ENCODE peak calls at places on chromosomes 3 and 15, in nine cellular contexts. K is CD8-positive, alpha-beta T cell; G is type B pancreatic cell; M is AG10803; S is cardiac fibroblast; Z is bronchial epithelial cell; H is AG09309; D is brain microvascular endothelial cell; T is tibial artery. E is an unnamed sample.

GRCh38 chr15:42279234-42279723 is 6.0 kb upstream of the TMEM87A start:
- DNase-seq in M (no peak), D (no peak), H (no peak), T (no peak), S (no peak), G (no peak), Z (no peak), K (no peak), E (no peak)

GRCh38 chr15:36356978-36357582 is 222.3 kb upstream of the CDIN1 start:
- DNase-seq in M (peak; percentile 84), D (peak; percentile 64), H (peak; percentile 49), T (peak; percentile 40), Z (no peak), K (no peak), S (peak; percentile 68), G (no peak), E (peak; percentile 46)

GRCh38 chr15:67981848-67982247 is 72.3 kb upstream of the PIAS1 start:
- DNase-seq in T (no peak), G (no peak), M (no peak), Z (no peak), H (no peak), K (no peak), D (no peak), S (no peak), E (no peak)

GRCh38 chr3:40387001-40387894 is at the start of gene ENTPD3:
- DNase-seq in H (no peak), T (no peak), G (no peak), S (no peak), K (peak; percentile 34), Z (peak; percentile 50), D (no peak), M (no peak), E (no peak)

GRCh38 chr3:187783098-187783497 is 37.8 kb upstream of the BCL6 start:
- DNase-seq in G (no peak), M (peak; percentile 96), H (peak; percentile 94), T (no peak), D (peak; percentile 92), K (no peak), Z (peak; percentile 96), S (peak; percentile 77), E (peak; percentile 95)

GRCh38 chr15:49225572-49226281 is 55.7 kb downstream of the GALK2 start:
- DNase-seq in G (no peak), H (no peak), D (peak; percentile 43), S (peak; percentile 42), T (no peak), K (no peak), M (no peak), Z (peak; percentile 12), E (peak; percentile 10)

GRCh38 chr3:108319428-108320053 is 23.2 kb downstream of the HHLA2 start:
- DNase-seq in G (no peak), M (peak; percentile 47), T (no peak), Z (peak; percentile 66), K (no peak), S (no peak), H (peak; percentile 50), D (no peak), E (no peak)

GRCh38 chr3:48268381-48268935 is 27.6 kb downstream of the ZNF589 start:
- DNase-seq in T (no peak), G (no peak), M (no peak), D (no peak), S (no peak), Z (peak; percentile 99), H (no peak), K (peak; percentile 74), E (no peak)

GRCh38 chr3:56958879-56959607 is 101.4 kb upstream of the SPATA12 start:
- DNase-seq in G (no peak), H (no peak), M (no peak), K (no peak), Z (no peak), D (no peak), T (no peak), S (no peak), E (no peak)

GRCh38 chr3:106829206-106829605 is 548.0 kb upstream of the CCDC54 start:
- DNase-seq in D (no peak), Z (no peak), K (no peak), M (peak; percentile 57), T (no peak), S (peak; percentile 34), G (no peak), H (no peak), E (no peak)

GRCh38 chr3:106825962-106826605 is 551.2 kb upstream of the CCDC54 start:
- DNase-seq in S (peak; percentile 85), K (no peak), Z (peak; percentile 59), T (no peak), G (no peak), M (peak; percentile 92), H (peak; percentile 66), D (peak; percentile 64), E (peak; percentile 75)

GRCh38 chr3:106826861-106827311 is 550.4 kb upstream of the CCDC54 start:
- DNase-seq in S (peak; percentile 48), G (no peak), M (no peak), Z (no peak), H (no peak), K (no peak), D (peak; percentile 53), T (no peak), E (no peak)

GRCh38 chr3:106827515-106828213 is 549.6 kb upstream of the CCDC54 start:
- DNase-seq in M (peak; percentile 67), Z (peak; percentile 73), D (no peak), T (no peak), S (peak; percentile 78), K (no peak), H (no peak), G (no peak), E (peak; percentile 68)

DNA sequence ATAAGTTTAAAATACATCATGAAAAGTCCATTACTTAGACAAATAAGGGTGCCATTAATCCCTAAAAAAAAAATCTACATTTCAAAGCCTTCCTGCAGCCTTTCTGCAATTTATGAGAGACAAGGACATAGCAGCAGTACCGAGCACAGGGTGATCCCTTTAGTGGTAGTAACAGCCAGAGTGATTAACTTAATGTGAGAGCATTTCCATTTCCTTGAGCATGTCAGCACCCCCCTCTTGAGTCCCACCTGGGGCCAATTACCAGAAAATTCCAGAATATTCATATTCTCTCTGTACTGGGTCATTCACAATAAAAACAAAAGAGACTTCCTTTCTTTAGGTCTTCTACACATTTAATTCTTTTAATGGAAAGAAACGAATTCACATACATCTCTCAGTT is 546.9 kb upstream of the CCDC54 start:
- DNase-seq in M (no peak), Z (no peak), D (no peak), H (no peak), K (no peak), T (no peak), G (no peak), S (no peak), E (no peak)
- TF ChIP-seq CTCF in M (no peak), Z (no peak), D (no peak), H (no peak), K (no peak), T (no peak), G (no peak), S (no peak), E (no peak)

DNA sequence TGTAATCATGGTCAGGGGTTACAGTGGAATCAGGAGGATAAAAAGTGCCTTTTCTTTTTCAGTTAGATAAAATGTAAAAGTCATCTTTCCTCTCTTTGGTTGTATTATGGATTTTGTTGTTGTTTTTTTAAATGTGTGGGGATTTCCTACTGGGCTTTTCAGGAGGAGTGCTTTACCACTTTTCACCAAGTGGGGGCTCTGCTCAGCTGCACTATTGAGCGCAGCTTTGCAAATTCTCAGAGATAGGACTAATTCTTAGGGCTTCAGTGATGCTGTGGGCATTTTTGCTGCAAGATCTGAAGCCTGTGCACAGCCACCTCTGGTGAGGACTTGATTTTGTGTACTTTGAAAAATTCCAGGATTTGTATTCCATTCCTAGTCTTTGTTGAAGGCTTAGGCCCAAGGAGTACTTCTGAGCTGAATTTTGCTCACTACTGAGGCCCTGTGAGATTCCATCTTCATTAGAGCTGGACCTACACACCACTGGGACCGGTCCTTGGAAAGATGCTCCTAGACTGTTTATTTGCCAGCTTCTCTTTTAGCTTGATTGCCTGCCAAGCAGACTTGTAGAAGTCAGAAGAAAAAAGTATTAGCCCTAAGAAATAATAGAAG is 7.5 kb downstream of the GNB5 start:
- DNase-seq in S (peak; percentile 68), T (no peak), M (peak; percentile 36), H (no peak), G (no peak), K (no peak), Z (peak; percentile 38), D (peak; percentile 40), E (peak; percentile 21)
- TF ChIP-seq CTCF in S (peak; percentile 83), T (peak; percentile 41), M (peak; percentile 82), H (peak; percentile 76), G (peak; percentile 72), K (peak; percentile 34), Z (peak; percentile 70), D (peak; percentile 80), E (peak; percentile 80)

GRCh38 chr15:31439328-31439727 is 112.7 kb downstream of the KLF13 start:
- DNase-seq in H (no peak), G (no peak), M (no peak), D (no peak), K (no peak), S (peak; percentile 28), Z (no peak), T (no peak), E (no peak)

GRCh38 chr15:31440754-31441298 is 114.2 kb downstream of the KLF13 start:
- DNase-seq in T (peak; percentile 63), G (no peak), H (no peak), Z (no peak), S (peak; percentile 43), M (peak; percentile 41), D (no peak), K (peak; percentile 45), E (no peak)

GRCh38 chr15:31444844-31445243 is 118.2 kb downstream of the KLF13 start:
- DNase-seq in D (no peak), G (no peak), Z (no peak), T (no peak), H (no peak), S (no peak), M (no peak), K (no peak), E (no peak)

GRCh38 chr15:31438601-31439265 is 112.1 kb downstream of the KLF13 start:
- DNase-seq in S (no peak), H (no peak), G (no peak), T (no peak), Z (no peak), M (no peak), K (no peak), D (no peak), E (no peak)

GRCh38 chr15:31442203-31443090 is 115.8 kb downstream of the KLF13 start:
- DNase-seq in S (peak; percentile 99), G (no peak), T (no peak), Z (peak; percentile 93), H (peak; percentile 85), M (peak; percentile 97), K (peak; percentile 27), D (peak; percentile 92), E (peak; percentile 94)
- TF ChIP-seq CTCF in S (peak; percentile 67), G (peak; percentile 41), T (peak; percentile 23), Z (peak; percentile 8), H (peak; percentile 48), M (peak; percentile 59), K (peak; percentile 16), D (peak; percentile 73), E (peak; percentile 69)

DNA sequence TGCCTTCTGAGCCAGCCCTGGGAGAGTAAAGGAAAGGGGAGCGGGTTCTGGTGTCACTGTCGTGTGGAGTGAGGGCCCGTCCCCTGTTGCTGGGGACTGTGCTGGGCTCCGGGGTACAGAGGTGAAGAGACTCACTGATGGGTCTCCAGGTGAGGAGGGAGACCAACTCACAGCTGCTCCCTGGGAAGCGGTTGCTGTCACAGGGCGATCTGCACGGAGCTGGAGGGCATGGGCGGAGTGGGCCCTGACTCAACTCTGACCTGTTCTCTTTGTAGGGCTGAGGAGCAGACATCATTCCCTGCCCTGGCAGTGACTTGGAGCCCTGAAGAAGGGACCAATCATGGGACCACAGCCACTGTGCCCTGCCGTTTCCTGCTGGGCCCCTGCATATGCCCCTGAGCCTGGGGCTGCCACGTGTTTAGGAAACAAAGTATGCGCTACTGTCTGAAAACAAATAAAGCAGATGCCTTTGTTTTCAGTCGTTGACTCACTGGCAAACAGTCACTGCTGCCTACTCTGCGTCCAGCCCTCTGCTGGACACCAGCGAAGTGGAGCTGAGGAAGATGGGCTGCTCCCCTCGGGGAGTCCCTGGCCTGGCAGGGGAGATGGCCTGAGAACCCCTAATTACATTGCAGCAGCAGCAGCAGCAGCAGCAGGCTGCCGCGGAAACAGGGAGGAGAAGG is 22.9 kb upstream of the PLXNA1 start:
- DNase-seq in D (peak; percentile 60), S (peak; percentile 86), H (peak; percentile 21), Z (peak; percentile 77), G (no peak), M (peak; percentile 69), T (no peak), K (no peak), E (peak; percentile 66)
- TF ChIP-seq CTCF in D (peak; percentile 82), S (peak; percentile 70), H (peak; percentile 77), Z (peak; percentile 61), G (peak; percentile 55), M (peak; percentile 64), T (no peak), K (no peak), E (peak; percentile 77)

E was measured in HFFc6.